ENCODE peak calls at places on chromosome 4, in four cellular contexts. Y is GM12878, X is A549, F is HepG2. G is an unnamed sample.

GRCh38 chr4:140300271-140300970 is 73.0 kb upstream of the SCOC start:
- DNase-seq in Y (no peak), X (peak), F (no peak), G (no peak)

GRCh38 chr4:160864253-160864652 is 1299.5 kb downstream of the FSTL5 start:
- DNase-seq in Y (no peak), X (no peak), F (no peak), G (no peak)

GRCh38 chr4:164614999-164615398 is 138.9 kb upstream of the SMIM31 start:
- DNase-seq in Y (no peak), X (no peak), F (no peak), G (no peak)

GRCh38 chr4:38795087-38795486 is 9.5 kb downstream of the TLR1 start:
- DNase-seq in Y (no peak), X (no peak), F (no peak), G (no peak)

GRCh38 chr4:13918110-13918509 is 290.6 kb upstream of the BOD1L1 start:
- DNase-seq in Y (no peak), X (peak), F (peak), G (no peak)

GRCh38 chr4:57148177-57148576 is 38.0 kb upstream of the IGFBP7 start:
- DNase-seq in Y (no peak), X (no peak), F (no peak), G (no peak)

GRCh38 chr4:8394806-8395205 is 45.7 kb downstream of the ACOX3 start:
- DNase-seq in Y (no peak), X (no peak), F (no peak), G (no peak)

GRCh38 chr4:98566491-98567008 is 91.9 kb downstream of the TSPAN5 start:
- DNase-seq in Y (no peak), X (no peak), F (no peak), G (no peak)

GRCh38 chr4:139242511-139243051 is 37.4 kb downstream of the MGARP start:
- DNase-seq in Y (no peak), X (no peak), F (no peak), G (no peak)

GRCh38 chr4:105601406-105601805 is 49.0 kb downstream of the ARHGEF38 start:
- DNase-seq in Y (no peak), X (no peak), F (no peak), G (no peak)

GRCh38 chr4:20723019-20723418 is 22.8 kb downstream of the PACRGL start:
- DNase-seq in Y (no peak), X (no peak), F (no peak), G (no peak)

GRCh38 chr4:21410372-21410771 is 538.2 kb downstream of the KCNIP4 start:
- DNase-seq in Y (no peak), X (no peak), F (no peak), G (no peak)

GRCh38 chr4:80235451-80235850 is 31.0 kb upstream of the FGF5 start:
- DNase-seq in Y (no peak), X (no peak), F (no peak), G (no peak)

GRCh38 chr4:8164194-8164565 is 5.6 kb upstream of the ABLIM2 start:
- DNase-seq in Y (no peak), X (no peak), F (no peak), G (no peak)

GRCh38 chr4:89056953-89057398 is at the start of gene FAM13A:
- DNase-seq in Y (peak), X (peak), F (peak), G (no peak)

GRCh38 chr4:105350859-105351494 is 122.9 kb downstream of the PPA2 start:
- DNase-seq in Y (no peak), X (no peak), F (no peak), G (no peak)

GRCh38 chr4:86942185-86942666 is 7.4 kb downstream of the AFF1 start:
- DNase-seq in Y (no peak), X (peak), F (peak), G (no peak)

GRCh38 chr4:109495514-109495913 is 61.9 kb downstream of the SEC24B start:
- DNase-seq in Y (no peak), X (no peak), F (no peak), G (no peak)

GRCh38 chr4:52987401-52988056 is 125.4 kb downstream of the RASL11B start:
- DNase-seq in Y (no peak), X (no peak), F (no peak), G (no peak)

GRCh38 chr4:38078590-38079381 is 118.6 kb downstream of the PTTG2 start:
- DNase-seq in Y (no peak), X (no peak), F (peak), G (no peak)

GRCh38 chr4:16018841-16019240 is 55.9 kb upstream of the FGFBP2 start:
- DNase-seq in Y (no peak), X (no peak), F (no peak), G (no peak)

GRCh38 chr4:100042235-100042634 is 92.2 kb upstream of the H2AZ1 start:
- DNase-seq in Y (no peak), X (no peak), F (no peak), G (no peak)

GRCh38 chr4:13162886-13163285 is 321.3 kb downstream of the RAB28 start:
- DNase-seq in Y (no peak), X (no peak), F (no peak), G (no peak)

GRCh38 chr4:159248383-159249178 is 145.7 kb downstream of the RAPGEF2 start:
- DNase-seq in Y (no peak), X (no peak), F (peak), G (peak)

GRCh38 chr4:150256841-150257273 is 178.6 kb downstream of the DCLK2 start:
- DNase-seq in Y (no peak), X (no peak), F (peak), G (no peak)

GRCh38 chr4:9943761-9944160 is 77.5 kb downstream of the SLC2A9 start:
- DNase-seq in Y (no peak), X (no peak), F (no peak), G (no peak)

GRCh38 chr4:105433421-105433820 is 40.4 kb downstream of the PPA2 start:
- DNase-seq in Y (no peak), X (no peak), F (no peak), G (no peak)

GRCh38 chr4:121428721-121429120 is 47.9 kb upstream of the QRFPR start:
- DNase-seq in Y (no peak), X (no peak), F (no peak), G (no peak)

GRCh38 chr4:2924765-2925301 is 38.4 kb downstream of the NOP14 start:
- DNase-seq in Y (no peak), X (no peak), F (no peak), G (no peak)

GRCh38 chr4:16083217-16084191 is at the start of gene PROM1:
- DNase-seq in Y (no peak), X (no peak), F (peak), G (peak)

GRCh38 chr4:78517050-78517652 is 34.4 kb upstream of the ANXA3 start:
- DNase-seq in Y (no peak), X (peak), F (peak), G (peak)

GRCh38 chr4:16646459-16646858 is 252.0 kb downstream of the LDB2 start:
- DNase-seq in Y (no peak), X (no peak), F (no peak), G (no peak)

GRCh38 chr4:3465698-3466671 is 2.9 kb downstream of the DOK7 start:
- DNase-seq in Y (no peak), X (no peak), F (peak), G (no peak)

GRCh38 chr4:152929888-152930287 is 6.2 kb upstream of the FHDC1 start:
- DNase-seq in Y (no peak), X (no peak), F (no peak), G (no peak)

GRCh38 chr4:75698162-75698962 is 25.2 kb upstream of the G3BP2 start:
- DNase-seq in Y (peak), X (no peak), F (no peak), G (no peak)

GRCh38 chr4:134708026-134708425 is 506.4 kb upstream of the PABPC4L start:
- DNase-seq in Y (no peak), X (no peak), F (no peak), G (no peak)

GRCh38 chr4:141637565-141637964 is 1.2 kb downstream of the IL15 start:
- DNase-seq in Y (no peak), X (no peak), F (no peak), G (no peak)

GRCh38 chr4:1045193-1045594 is 33.8 kb downstream of the FGFRL1 start:
- DNase-seq in Y (no peak), X (no peak), F (no peak), G (no peak)

GRCh38 chr4:8731364-8731763 is 138.8 kb downstream of the CPZ start:
- DNase-seq in Y (no peak), X (no peak), F (no peak), G (no peak)

GRCh38 chr4:73867783-73868182 is 1.4 kb upstream of the CXCL1 start:
- DNase-seq in Y (no peak), X (peak), F (no peak), G (no peak)

GRCh38 chr4:54228563-54229501 is at the start of gene PDGFRA:
- DNase-seq in Y (no peak), X (no peak), F (no peak), G (peak)
- TF ChIP-seq PBX3 in Y (no peak), X (no peak), F (no peak), G (peak)

GRCh38 chr4:91829531-91829930 is 474.2 kb upstream of the GRID2 start:
- DNase-seq in Y (no peak), X (no peak), F (no peak), G (no peak)
- TF ChIP-seq PBX3 in Y (no peak), X (no peak), F (no peak), G (no peak)

GRCh38 chr4:76896731-76897521 is 1.0 kb downstream of the SOWAHB start:
- DNase-seq in Y (no peak), X (peak), F (no peak), G (peak)
- TF ChIP-seq PBX3 in Y (no peak), X (no peak), F (no peak), G (no peak)

GRCh38 chr4:175308236-175308635 is 390.1 kb downstream of the ADAM29 start:
- DNase-seq in Y (no peak), X (no peak), F (no peak), G (no peak)
- TF ChIP-seq PBX3 in Y (no peak), X (no peak), F (no peak), G (no peak)

DNA sequence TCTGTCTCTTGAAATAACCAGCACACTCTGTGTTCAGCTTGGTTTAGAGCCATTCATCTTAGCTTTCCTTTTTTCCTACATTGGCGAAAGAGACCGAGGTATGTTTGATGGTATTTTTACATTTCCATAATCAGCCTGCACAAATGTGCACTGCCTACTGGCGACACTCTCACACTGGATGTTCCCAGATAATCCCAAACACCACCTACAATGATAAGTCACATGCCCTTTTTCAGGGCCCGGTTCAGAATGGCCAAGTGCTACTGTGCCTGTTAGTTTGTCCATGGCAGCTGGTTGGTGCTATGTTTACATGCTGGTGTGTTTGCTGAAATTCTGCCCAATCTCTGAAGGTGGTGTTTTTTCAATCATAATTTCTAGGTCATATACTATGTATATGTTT is 80.8 kb upstream of the NR3C2 start:
- DNase-seq in Y (no peak), X (no peak), F (no peak), G (no peak)
- TF ChIP-seq PBX3 in Y (no peak), X (no peak), F (no peak), G (no peak)

G was measured in SK-N-SH.